ENCODE peak calls at places on chromosomes 5 and 9, in four cellular contexts. C, Y, A and K are unnamed samples.

GRCh38 chr9:134412298-134412711 is 86.0 kb downstream of the RXRA start:
- DNase-seq in C (no peak), Y (no peak), A (no peak), K (no peak)

GRCh38 chr9:69996947-69997346 is 46.7 kb upstream of the MAMDC2 start:
- DNase-seq in C (no peak), Y (no peak), A (no peak), K (no peak)

GRCh38 chr5:180637962-180638680 is 11.3 kb downstream of the FLT4 start:
- DNase-seq in C (no peak), Y (no peak), A (no peak), K (no peak)

GRCh38 chr5:169762338-169763095 is 125.4 kb downstream of the DOCK2 start:
- DNase-seq in C (no peak), Y (no peak), A (no peak), K (no peak)

GRCh38 chr9:22457448-22457847 is 10.8 kb downstream of the DMRTA1 start:
- DNase-seq in C (no peak), Y (no peak), A (no peak), K (no peak)

GRCh38 chr5:147396070-147396469 is 113.8 kb downstream of the DPYSL3 start:
- DNase-seq in C (no peak), Y (no peak), A (no peak), K (no peak)

GRCh38 chr5:96079075-96079474 is 117.4 kb upstream of the ELL2 start:
- DNase-seq in C (no peak), Y (no peak), A (no peak), K (no peak)

GRCh38 chr5:159732220-159732619 is 184.1 kb upstream of the ADRA1B start:
- DNase-seq in C (no peak), Y (no peak), A (no peak), K (no peak)

GRCh38 chr9:34370970-34371880 is 5.5 kb downstream of the MYORG start:
- DNase-seq in C (no peak), Y (no peak), A (no peak), K (no peak)

GRCh38 chr5:8340261-8340660 is 471.3 kb downstream of the MTRR start:
- DNase-seq in C (no peak), Y (no peak), A (no peak), K (no peak)

GRCh38 chr5:37771731-37772130 is 68.1 kb downstream of the GDNF start:
- DNase-seq in C (no peak), Y (no peak), A (no peak), K (no peak)

GRCh38 chr5:107464403-107464802 is 206.3 kb downstream of the EFNA5 start:
- DNase-seq in C (no peak), Y (no peak), A (no peak), K (no peak)

GRCh38 chr5:107464876-107465275 is 205.9 kb downstream of the EFNA5 start:
- DNase-seq in C (no peak), Y (no peak), A (no peak), K (no peak)

GRCh38 chr5:107467137-107467932 is 203.4 kb downstream of the EFNA5 start:
- DNase-seq in C (no peak), Y (no peak), A (no peak), K (no peak)

GRCh38 chr5:107468286-107468685 is 202.5 kb downstream of the EFNA5 start:
- DNase-seq in C (no peak), Y (no peak), A (no peak), K (no peak)

DNA sequence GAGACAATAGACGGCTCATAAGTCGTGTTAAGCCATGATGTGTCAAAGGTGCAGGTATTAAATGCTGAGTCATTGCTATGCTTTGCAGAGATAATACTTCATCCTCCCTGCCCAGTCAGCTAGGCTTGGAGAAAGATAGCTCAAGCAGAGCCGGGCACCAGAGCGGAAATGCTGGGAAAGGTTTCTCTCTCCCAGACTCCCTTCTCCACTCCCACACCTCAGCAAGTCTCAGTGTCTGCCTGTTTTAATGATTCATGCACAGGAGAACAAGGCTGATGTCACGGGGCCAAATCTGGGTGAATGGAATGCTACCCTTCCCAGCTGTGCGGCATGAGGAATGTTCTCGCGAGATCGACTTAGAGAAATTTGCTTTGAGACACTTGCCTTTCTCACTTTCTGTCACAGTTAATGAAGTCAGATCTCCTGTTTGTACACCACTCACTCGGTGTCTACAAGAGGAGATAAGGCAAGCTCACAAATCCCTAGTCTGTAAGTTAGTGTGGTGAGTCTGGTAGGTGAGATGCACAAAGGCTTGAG is 204.4 kb downstream of the EFNA5 start:
- DNase-seq in C (no peak), Y (no peak), A (no peak), K (no peak)
- TF ChIP-seq SPI1 in C (no peak), Y (no peak), A (no peak), K (no peak)

DNA sequence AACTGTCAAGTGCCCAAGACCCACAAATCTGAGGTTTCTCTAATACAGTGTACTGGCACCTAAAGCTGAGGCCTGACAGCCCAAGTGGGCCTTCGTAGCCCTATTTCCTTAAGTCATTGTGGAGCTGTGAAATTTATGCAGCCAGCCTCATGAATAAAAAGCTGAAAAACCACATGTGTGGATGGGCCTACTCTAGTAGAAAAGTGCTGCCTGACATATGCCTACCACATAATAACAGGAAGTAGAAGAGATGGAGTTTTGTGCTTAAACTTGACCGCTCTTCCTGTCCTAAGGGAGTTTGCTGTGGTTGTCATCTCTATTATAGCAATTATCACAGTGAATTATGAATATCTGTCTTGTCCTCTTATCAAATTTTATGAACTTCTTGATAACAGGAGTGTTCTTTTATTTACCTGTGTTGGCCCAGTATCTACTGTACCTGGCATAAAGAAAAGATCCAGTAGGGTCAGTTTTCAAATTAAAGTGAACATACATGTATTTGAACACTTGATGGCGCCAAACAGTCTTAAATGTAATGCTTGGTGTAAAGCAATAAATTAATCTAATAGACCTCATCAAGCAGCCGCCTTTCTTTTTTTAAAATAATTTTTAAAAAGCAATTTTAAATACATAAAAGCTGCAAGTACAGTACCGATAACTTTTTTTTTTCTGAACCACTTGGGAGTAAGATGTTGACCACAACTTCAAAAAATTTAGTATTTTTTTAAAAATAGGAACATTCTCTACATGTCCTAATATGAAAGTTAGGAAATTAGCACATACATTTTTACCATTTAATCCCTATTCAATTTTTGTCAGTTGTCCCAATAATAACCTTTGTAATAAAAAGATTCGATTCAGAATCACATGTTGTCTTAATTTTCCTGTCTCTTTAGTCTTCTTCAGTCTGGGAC is 51.0 kb downstream of the FKTN start:
- DNase-seq in C (peak), Y (peak), A (peak), K (peak)
- TF ChIP-seq SPI1 in C (no peak), Y (no peak), A (no peak), K (no peak)

GRCh38 chr5:3605298-3606010 is 9.8 kb downstream of the IRX1 start:
- DNase-seq in C (no peak), Y (no peak), A (no peak), K (no peak)
- TF ChIP-seq SPI1 in C (no peak), Y (no peak), A (no peak), K (no peak)

DNA sequence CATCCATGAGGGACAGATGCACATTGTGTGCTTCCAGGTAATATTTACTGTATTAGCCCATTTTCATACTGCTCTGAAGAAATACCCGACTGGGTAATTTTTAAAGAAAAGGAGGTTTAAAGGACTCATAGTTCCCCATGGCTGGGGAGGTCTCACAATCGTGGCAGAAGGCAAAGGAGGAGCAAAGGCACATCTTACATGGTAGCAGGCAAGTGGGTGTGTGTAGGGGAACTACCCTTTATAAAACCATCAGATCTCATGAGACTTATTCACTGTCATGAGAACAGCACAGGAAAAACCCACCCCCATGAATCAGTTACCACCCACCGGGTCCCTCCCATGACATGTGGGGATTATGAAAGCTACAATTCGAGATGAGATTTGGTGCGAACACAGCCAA is 148.8 kb upstream of the FBXL17 start:
- DNase-seq in C (no peak), Y (no peak), A (no peak), K (no peak)
- TF ChIP-seq SPI1 in C (no peak), Y (no peak), A (no peak), K (no peak)

DNA sequence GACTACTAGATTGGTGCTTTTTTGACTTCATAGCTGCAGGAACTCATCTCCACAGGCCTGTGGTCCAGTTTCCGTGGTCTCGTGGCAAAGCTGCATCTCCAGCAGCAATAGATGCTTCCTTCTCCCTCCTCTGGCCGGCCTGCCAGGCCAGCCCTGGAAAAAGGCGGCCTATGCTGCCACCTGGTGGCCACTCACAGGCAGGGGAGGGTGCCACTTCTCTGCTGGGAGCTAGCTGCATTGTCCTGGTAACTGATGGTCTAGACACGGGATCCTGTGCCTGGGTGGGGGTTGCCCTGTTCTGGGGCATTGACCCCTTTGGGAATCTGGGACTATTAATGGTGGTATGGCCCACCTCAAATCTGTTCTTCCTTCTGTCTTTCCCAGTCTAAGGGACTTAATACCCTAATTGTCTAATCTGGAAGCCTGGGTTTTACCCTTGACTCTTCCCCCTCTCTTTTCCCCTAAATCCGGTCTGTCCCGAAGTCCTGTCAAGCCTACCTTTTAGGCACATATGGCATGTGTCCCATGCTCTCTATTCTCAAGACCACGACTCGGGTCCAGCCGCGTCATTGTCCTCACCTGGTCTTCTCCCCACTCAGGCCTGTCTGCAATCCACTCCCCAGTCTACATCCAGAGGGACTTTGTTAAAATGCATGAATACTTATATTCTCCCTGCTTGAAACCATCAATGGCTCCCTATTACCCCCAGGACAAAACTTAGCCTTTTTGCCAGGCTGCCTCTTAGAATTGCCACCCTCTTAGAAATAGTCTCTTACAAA is 20.1 kb upstream of the PTGS1 start:
- DNase-seq in C (peak), Y (no peak), A (no peak), K (peak)
- TF ChIP-seq SPI1 in C (peak), Y (no peak), A (peak), K (no peak)

GRCh38 chr5:16709691-16710420 is 93.1 kb upstream of the RETREG1 start:
- DNase-seq in C (no peak), Y (no peak), A (no peak), K (no peak)

GRCh38 chr5:16707869-16708192 is 91.0 kb upstream of the RETREG1 start:
- DNase-seq in C (no peak), Y (no peak), A (no peak), K (no peak)

GRCh38 chr5:16712600-16712999 is 95.8 kb upstream of the RETREG1 start:
- DNase-seq in C (no peak), Y (no peak), A (no peak), K (no peak)

GRCh38 chr5:16712178-16712577 is 95.4 kb upstream of the RETREG1 start:
- DNase-seq in C (no peak), Y (no peak), A (no peak), K (no peak)

DNA sequence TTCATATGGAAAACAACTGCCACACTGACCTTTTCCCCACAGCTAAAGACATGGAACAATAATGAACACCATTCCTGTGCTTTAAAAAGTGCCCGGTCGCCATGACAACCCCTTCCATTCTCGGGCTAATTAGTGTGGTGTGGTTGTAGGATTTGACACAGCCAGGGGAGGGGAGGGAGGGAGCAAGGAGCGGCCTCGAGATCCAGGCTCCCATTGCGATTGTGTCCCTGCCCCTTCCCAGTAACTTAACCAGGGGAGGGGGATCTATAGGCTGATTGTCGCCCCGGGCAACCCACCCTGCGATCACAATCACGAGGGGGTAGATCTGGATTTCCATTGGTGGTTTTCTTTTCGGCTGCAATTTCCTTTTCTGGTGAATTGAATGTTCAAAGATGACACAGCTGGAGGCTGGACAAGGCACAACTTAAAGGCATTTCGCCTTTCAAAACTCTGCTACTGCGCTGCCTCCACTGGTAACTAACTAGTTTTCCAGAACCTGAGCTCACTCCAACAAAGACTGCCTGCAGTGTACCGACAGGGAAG is 96.7 kb upstream of the RETREG1 start:
- DNase-seq in C (no peak), Y (no peak), A (no peak), K (no peak)
- TF ChIP-seq SPI1 in C (no peak), Y (no peak), A (no peak), K (no peak)

GRCh38 chr5:26232706-26233105 is 805.7 kb downstream of the CDH9 start:
- DNase-seq in C (no peak), Y (no peak), A (no peak), K (no peak)

GRCh38 chr5:26229848-26230247 is 808.5 kb downstream of the CDH9 start:
- DNase-seq in C (no peak), Y (no peak), A (no peak), K (no peak)

GRCh38 chr5:26231316-26231715 is 807.1 kb downstream of the CDH9 start:
- DNase-seq in C (no peak), Y (no peak), A (no peak), K (no peak)

DNA sequence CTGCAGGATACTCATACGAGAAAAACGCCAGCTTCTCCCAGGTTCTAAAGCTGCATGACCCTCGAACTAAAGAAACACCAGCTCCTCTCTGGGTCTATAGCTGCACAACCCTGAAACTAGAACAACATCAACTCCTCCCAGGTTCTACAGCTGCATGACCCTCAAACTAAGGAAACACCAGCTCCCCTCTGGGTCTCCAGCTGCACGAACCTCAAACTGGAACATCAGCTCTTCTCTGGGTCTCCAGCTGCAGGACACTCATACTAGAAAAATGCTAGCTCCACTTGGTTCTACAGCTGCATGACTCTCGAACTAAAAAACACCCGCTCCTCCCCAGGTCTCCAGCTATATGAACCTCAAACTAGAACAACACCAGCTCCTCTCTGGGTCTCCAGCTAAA is 811.1 kb downstream of the CDH9 start:
- DNase-seq in C (no peak), Y (no peak), A (no peak), K (no peak)
- TF ChIP-seq SPI1 in C (no peak), Y (no peak), A (no peak), K (no peak)

GRCh38 chr9:37370282-37370681 is 52.2 kb upstream of the GRHPR start:
- DNase-seq in C (no peak), Y (no peak), A (no peak), K (no peak)
- TF ChIP-seq SPI1 in C (no peak), Y (no peak), A (no peak), K (no peak)